ENCODE peak calls at places on chromosomes 13 and 19, in eight cellular contexts. N, G, F, C, A, H, I and K are unnamed samples.

GRCh38 chr19:56712609-56713008 is 41.1 kb upstream of the ZNF835 start:
- DNase-seq in G (no peak), I (no peak), C (no peak), H (no peak), A (peak), N (no peak), F (no peak), K (no peak)

GRCh38 chr13:21435710-21436151 is 23.4 kb downstream of the ZDHHC20 start:
- DNase-seq in G (peak), A (no peak), H (no peak), C (peak), F (no peak), N (no peak), I (peak), K (no peak)

GRCh38 chr19:42175952-42176648 is 41.4 kb downstream of the DEDD2 start:
- DNase-seq in A (peak), C (no peak), I (no peak), N (peak), F (no peak), H (no peak), G (no peak), K (no peak)

GRCh38 chr19:53903055-53903680 is 5.9 kb upstream of the CACNG7 start:
- DNase-seq in H (peak), G (peak), F (peak), C (no peak), I (no peak), N (no peak), A (no peak), K (no peak)

GRCh38 chr13:99969934-99970760 is 1.4 kb downstream of the ZIC5 start:
- DNase-seq in H (peak), G (no peak), N (peak), C (peak), I (no peak), A (no peak), F (peak), K (no peak)

GRCh38 chr13:110890279-110891150 is 24.4 kb downstream of the ANKRD10 start:
- DNase-seq in N (no peak), F (no peak), G (no peak), C (no peak), I (no peak), A (no peak), H (no peak), K (no peak)

GRCh38 chr19:38838208-38838985 is 6.8 kb upstream of the ECH1 start:
- DNase-seq in H (no peak), C (no peak), G (no peak), F (no peak), N (no peak), A (no peak), I (no peak), K (no peak)

GRCh38 chr13:114038211-114038613 is 64.3 kb upstream of the C13orf46 start:
- DNase-seq in H (no peak), N (no peak), F (peak), I (no peak), G (no peak), C (no peak), A (no peak), K (no peak)

GRCh38 chr13:75635621-75636338 is at the start of gene LMO7:
- DNase-seq in A (no peak), I (peak), N (no peak), G (no peak), F (peak), C (peak), H (peak), K (no peak)

GRCh38 chr19:14434157-14434501 is 1.0 kb downstream of the PKN1 start:
- DNase-seq in C (no peak), N (no peak), F (no peak), A (no peak), I (no peak), G (no peak), H (no peak), K (no peak)

GRCh38 chr13:99228737-99229691 is 28.4 kb downstream of the UBAC2 start:
- DNase-seq in G (peak), N (no peak), A (no peak), C (no peak), F (peak), I (no peak), H (peak), K (no peak)

GRCh38 chr19:34226036-34226435 is 28.3 kb upstream of the GARRE1 start:
- DNase-seq in I (no peak), F (no peak), G (no peak), A (no peak), N (no peak), C (no peak), H (no peak), K (no peak)

GRCh38 chr19:43901395-43902390 is 33.4 kb downstream of the ZNF45 start:
- DNase-seq in G (peak), F (peak), H (no peak), C (peak), I (peak), N (peak), A (peak), K (peak)

GRCh38 chr19:34104099-34104498 is 68.2 kb upstream of the LSM14A start:
- DNase-seq in F (no peak), N (no peak), H (peak), A (no peak), C (no peak), G (no peak), I (no peak), K (no peak)